ENCODE peak calls at places on chromosome 1, in four cellular contexts. B is Kasumi-1; C is stimulated activated CD4-positive, alpha-beta T cell treated with anti-CD3 and anti-CD28 coated beads, TNF-alpha, amount 100 ng/mL, for 48 hours; L is stimulated activated CD8-positive, alpha-beta memory T cell treated with anti-CD3 and anti-CD28 coated beads, Interleukin-7, amount 100 ng/mL, for 48 hours. D is an unnamed sample.

GRCh38 chr1:38551318-38551717 is 308.3 kb downstream of the RRAGC start:
- DNase-seq in B (no peak), C (no peak), L (no peak), D (no peak)

GRCh38 chr1:152725261-152725660 is 17.3 kb downstream of the LCE4A start:
- DNase-seq in B (no peak), C (no peak), L (no peak), D (no peak)

GRCh38 chr1:172273668-172274396 is 146.7 kb upstream of the C1orf105 start:
- DNase-seq in B (no peak), C (no peak), L (no peak), D (no peak)

GRCh38 chr1:87766737-87767136 is 438.1 kb downstream of the LMO4 start:
- DNase-seq in B (no peak), C (no peak), L (no peak), D (no peak)

GRCh38 chr1:243287652-243288051 is 31.8 kb downstream of the SDCCAG8 start:
- DNase-seq in B (peak; percentile 97), C (no peak), L (no peak), D (no peak)

GRCh38 chr1:174584071-174584470 is 136.3 kb downstream of the GPR52 start:
- DNase-seq in B (no peak), C (no peak), L (no peak), D (no peak)

GRCh38 chr1:6087958-6088357 is 42.3 kb downstream of the KCNAB2 start:
- DNase-seq in B (no peak), C (no peak), L (no peak), D (no peak)

GRCh38 chr1:8075511-8076051 is 49.5 kb upstream of the ERRFI1 start:
- DNase-seq in B (no peak), C (no peak), L (no peak), D (no peak)

GRCh38 chr1:38746413-38746812 is 113.2 kb downstream of the RRAGC start:
- DNase-seq in B (no peak), C (no peak), L (no peak), D (no peak)

GRCh38 chr1:199685369-199685768 is 342.1 kb upstream of the NR5A2 start:
- DNase-seq in B (no peak), C (no peak), L (no peak), D (no peak)

GRCh38 chr1:11790880-11791715 is 14.7 kb downstream of the MTHFR start:
- DNase-seq in B (no peak), C (no peak), L (no peak), D (no peak)

GRCh38 chr1:94650301-94650700 is 108.7 kb upstream of the F3 start:
- DNase-seq in B (no peak), C (no peak), L (no peak), D (no peak)

GRCh38 chr1:30475201-30475600 is 248.2 kb downstream of the MATN1 start:
- DNase-seq in B (no peak), C (no peak), L (no peak), D (no peak)

GRCh38 chr1:68384872-68385390 is 64.8 kb downstream of the RPE65 start:
- DNase-seq in B (no peak), C (no peak), L (no peak), D (no peak)

GRCh38 chr1:90711696-90712095 is 5.4 kb downstream of the BARHL2 start:
- DNase-seq in B (no peak), C (no peak), L (no peak), D (no peak)

GRCh38 chr1:160768295-160768657 is 27.7 kb upstream of the LY9 start:
- DNase-seq in B (peak; percentile 61), C (peak; percentile 81), L (peak; percentile 59), D (no peak)

GRCh38 chr1:22488319-22488718 is 36.7 kb downstream of the ZBTB40 start:
- DNase-seq in B (no peak), C (no peak), L (no peak), D (no peak)

GRCh38 chr1:9311029-9311428 is 18.3 kb downstream of the SPSB1 start:
- DNase-seq in B (no peak), C (no peak), L (no peak), D (no peak)

GRCh38 chr1:174998569-174999215 is 1.1 kb upstream of the CACYBP start:
- DNase-seq in B (peak; percentile 68), C (no peak), L (no peak), D (peak; percentile 39)

GRCh38 chr1:177122869-177123268 is 41.6 kb downstream of the ASTN1 start:
- DNase-seq in B (no peak), C (no peak), L (no peak), D (no peak)

GRCh38 chr1:87513270-87513669 is 184.6 kb downstream of the LMO4 start:
- DNase-seq in B (no peak), C (no peak), L (no peak), D (no peak)

GRCh38 chr1:234315091-234315541 is 58.1 kb upstream of the COA6 start:
- DNase-seq in B (peak; percentile 7), C (no peak), L (no peak), D (no peak)

GRCh38 chr1:53821380-53821779 is 16.7 kb downstream of the NDC1 start:
- DNase-seq in B (no peak), C (no peak), L (no peak), D (no peak)

GRCh38 chr1:58397187-58397820 is 149.2 kb downstream of the OMA1 start:
- DNase-seq in B (no peak), C (no peak), L (no peak), D (no peak)

GRCh38 chr1:169113613-169114119 is 7.2 kb downstream of the ATP1B1 start:
- DNase-seq in B (no peak), C (no peak), L (no peak), D (no peak)

GRCh38 chr1:13830616-13831280 is 130.8 kb downstream of the PRDM2 start:
- DNase-seq in B (no peak), C (no peak), L (no peak), D (no peak)

GRCh38 chr1:183877321-183877720 is 72.4 kb downstream of the RGL1 start:
- DNase-seq in B (no peak), C (no peak), L (no peak), D (no peak)

GRCh38 chr1:162918111-162918754 is 57.3 kb upstream of the CCDC190 start:
- DNase-seq in B (no peak), C (no peak), L (no peak), D (no peak)

GRCh38 chr1:170261669-170262068 is 115.9 kb downstream of the NTMT2 start:
- DNase-seq in B (no peak), C (no peak), L (no peak), D (no peak)

GRCh38 chr1:76682152-76682551 is 185.1 kb upstream of the ST6GALNAC5 start:
- DNase-seq in B (no peak), C (no peak), L (no peak), D (no peak)

GRCh38 chr1:41721039-41721438 is 197.7 kb downstream of the HIVEP3 start:
- DNase-seq in B (no peak), C (no peak), L (no peak), D (no peak)

GRCh38 chr1:92411511-92411910 is 75.2 kb downstream of the GFI1 start:
- DNase-seq in B (peak; percentile 8), C (no peak), L (no peak), D (no peak)

GRCh38 chr1:165434264-165434663 is 10.7 kb downstream of the RXRG start:
- DNase-seq in B (no peak), C (no peak), L (no peak), D (no peak)

GRCh38 chr1:25997759-25998074 is at the start of gene PAFAH2:
- DNase-seq in B (no peak), C (no peak), L (no peak), D (peak; percentile 45)

GRCh38 chr1:239455743-239456142 is 69.4 kb downstream of the CHRM3 start:
- DNase-seq in B (no peak), C (no peak), L (no peak), D (no peak)

GRCh38 chr1:30381266-30381665 is 342.1 kb downstream of the MATN1 start:
- DNase-seq in B (no peak), C (no peak), L (no peak), D (no peak)

GRCh38 chr1:156458181-156458503 is 42.4 kb downstream of the MEF2D start:
- DNase-seq in B (no peak), C (no peak), L (no peak), D (no peak)

GRCh38 chr1:172457479-172458130 is 13.7 kb upstream of the PIGC start:
- DNase-seq in B (no peak), C (no peak), L (no peak), D (no peak)

GRCh38 chr1:225565845-225566244 is 87.1 kb downstream of the ENAH start:
- DNase-seq in B (no peak), C (no peak), L (no peak), D (no peak)

GRCh38 chr1:27574871-27575831 is 28.8 kb downstream of the AHDC1 start:
- DNase-seq in B (no peak), C (no peak), L (no peak), D (peak; percentile 82)

D was measured in HuH-7.5.